ENCODE peak calls at places on chromosomes 1 and 21, in six cellular contexts. P is neural crest cell, M is heart left ventricle, R is fibroblast of the aortic adventitia, L is ovary, U is fibroblast of lung. B is an unnamed sample.

GRCh38 chr21:26544208-26544607 is 28.9 kb downstream of the CYYR1 start:
- DNase-seq in P (no peak), M (no peak), R (no peak), L (no peak), U (no peak), B (no peak)

GRCh38 chr1:76083189-76083588 is 8.6 kb downstream of the ST6GALNAC3 start:
- DNase-seq in P (no peak), M (no peak), R (no peak), L (no peak), U (no peak), B (no peak)

GRCh38 chr1:24705260-24706073 is 39.8 kb upstream of the CLIC4 start:
- DNase-seq in P (peak), M (peak), R (peak), L (peak), U (peak), B (peak)

GRCh38 chr1:221837886-221838285 is 96.0 kb upstream of the DUSP10 start:
- DNase-seq in P (no peak), M (no peak), R (no peak), L (no peak), U (no peak), B (no peak)

GRCh38 chr1:206479164-206480125 is 9.2 kb downstream of the IKBKE start:
- DNase-seq in P (peak), M (peak), R (peak), L (peak), U (peak), B (peak)

GRCh38 chr1:162497723-162498441 is at the start of gene UHMK1:
- DNase-seq in P (peak), M (peak), R (peak), L (peak), U (peak), B (peak)

GRCh38 chr1:181140398-181140797 is 51.9 kb downstream of the IER5 start:
- DNase-seq in P (no peak), M (no peak), R (no peak), L (no peak), U (no peak), B (no peak)

GRCh38 chr1:107740574-107740973 is 224.4 kb downstream of the VAV3 start:
- DNase-seq in P (no peak), M (no peak), R (no peak), L (no peak), U (peak), B (no peak)

GRCh38 chr1:26961826-26962225 is 1.6 kb upstream of the KDF1 start:
- DNase-seq in P (no peak), M (no peak), R (peak), L (no peak), U (peak), B (no peak)

GRCh38 chr1:180231506-180232420 is 1.7 kb downstream of the LHX4 start:
- DNase-seq in P (no peak), M (no peak), R (peak), L (no peak), U (peak), B (peak)

GRCh38 chr1:30321216-30321910 is 402.0 kb downstream of the MATN1 start:
- DNase-seq in P (no peak), M (no peak), R (no peak), L (no peak), U (no peak), B (no peak)

GRCh38 chr21:45336870-45337269 is 49.2 kb upstream of the POFUT2 start:
- DNase-seq in P (no peak), M (peak), R (no peak), L (no peak), U (peak), B (no peak)

GRCh38 chr1:234871710-234872262 is 256.9 kb downstream of the TOMM20 start:
- DNase-seq in P (no peak), M (no peak), R (peak), L (no peak), U (peak), B (no peak)

GRCh38 chr1:221839794-221840395 is 98.0 kb upstream of the DUSP10 start:
- DNase-seq in P (no peak), M (peak), R (peak), L (peak), U (peak), B (peak)

GRCh38 chr1:113905435-113905861 is 322 bp downstream of the DCLRE1B start:
- DNase-seq in P (no peak), M (no peak), R (peak), L (no peak), U (no peak), B (peak)

GRCh38 chr1:1144122-1144842 is 28.4 kb upstream of the C1orf159 start:
- DNase-seq in P (no peak), M (no peak), R (no peak), L (no peak), U (no peak), B (peak)

GRCh38 chr1:228209657-228210056 is 1.8 kb downstream of the OBSCN start:
- DNase-seq in P (no peak), M (no peak), R (no peak), L (no peak), U (no peak), B (no peak)

GRCh38 chr1:16126160-16126559 is 29.7 kb downstream of the EPHA2 start:
- DNase-seq in P (no peak), M (no peak), R (no peak), L (no peak), U (no peak), B (no peak)

GRCh38 chr1:185393821-185394220 is 76.8 kb upstream of the IVNS1ABP start:
- DNase-seq in P (no peak), M (no peak), R (no peak), L (no peak), U (no peak), B (no peak)

GRCh38 chr21:38646213-38646837 is 148.0 kb upstream of the ERG start:
- DNase-seq in P (no peak), M (no peak), R (peak), L (no peak), U (peak), B (no peak)

GRCh38 chr21:43866233-43866632 is 1.2 kb downstream of the AGPAT3 start:
- DNase-seq in P (no peak), M (peak), R (peak), L (peak), U (peak), B (peak)

GRCh38 chr1:220123889-220124288 is 30.0 kb downstream of the IARS2 start:
- DNase-seq in P (peak), M (no peak), R (peak), L (no peak), U (no peak), B (no peak)

GRCh38 chr1:97893844-97894243 is 27.0 kb downstream of the DPYD start:
- DNase-seq in P (no peak), M (no peak), R (no peak), L (no peak), U (peak), B (no peak)

DNA sequence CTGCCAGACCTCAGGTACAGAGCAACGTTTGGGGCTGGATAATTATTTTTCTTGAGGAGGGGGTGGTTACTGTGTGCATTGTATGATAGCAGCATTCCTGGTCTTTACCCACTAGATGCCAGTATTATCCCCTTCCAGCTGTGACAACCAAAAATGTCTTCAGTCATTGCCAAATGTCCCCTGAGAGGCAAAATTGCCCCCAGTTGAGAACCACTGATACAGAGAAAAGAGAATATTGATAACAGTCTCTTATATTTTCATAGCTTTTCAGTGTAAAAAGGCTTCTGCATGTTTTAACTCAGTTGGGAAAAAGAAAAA is 51.8 kb upstream of the SYT14 start:
- DNase-seq in P (no peak), M (no peak), R (no peak), L (no peak), U (no peak), B (no peak)
- TF ChIP-seq CTCF in P (no peak), M (no peak), R (peak), L (no peak), U (peak), B (no peak)

GRCh38 chr1:77416692-77417450 is 135.1 kb downstream of the AK5 start:
- DNase-seq in P (no peak), M (no peak), R (no peak), L (no peak), U (no peak), B (no peak)
- TF ChIP-seq CTCF in P (peak), M (peak), R (peak), L (no peak), U (peak), B (no peak)

GRCh38 chr1:17849216-17849615 is 94.1 kb downstream of the ACTL8 start:
- DNase-seq in P (no peak), M (no peak), R (peak), L (no peak), U (no peak), B (no peak)
- TF ChIP-seq CTCF in P (no peak), M (no peak), R (peak), L (no peak), U (peak), B (no peak)

GRCh38 chr1:209607102-209607794 is 23.7 kb downstream of the CAMK1G start:
- DNase-seq in P (no peak), M (no peak), R (peak), L (no peak), U (peak), B (peak)

GRCh38 chr1:209600541-209600940 is 17.0 kb downstream of the CAMK1G start:
- DNase-seq in P (no peak), M (no peak), R (peak), L (no peak), U (peak), B (no peak)

GRCh38 chr1:209597496-209597895 is 14.0 kb downstream of the CAMK1G start:
- DNase-seq in P (no peak), M (no peak), R (no peak), L (no peak), U (no peak), B (no peak)

GRCh38 chr1:209603877-209604276 is 20.4 kb downstream of the CAMK1G start:
- DNase-seq in P (no peak), M (no peak), R (no peak), L (no peak), U (no peak), B (no peak)

GRCh38 chr1:209601809-209602657 is 18.5 kb downstream of the CAMK1G start:
- DNase-seq in P (peak), M (no peak), R (peak), L (peak), U (peak), B (no peak)
- TF ChIP-seq CTCF in P (peak), M (peak), R (peak), L (peak), U (peak), B (peak)

GRCh38 chr1:202237052-202237451 is 43.5 kb downstream of the LGR6 start:
- DNase-seq in P (peak), M (peak), R (no peak), L (no peak), U (no peak), B (peak)
- TF ChIP-seq CTCF in P (peak), M (peak), R (peak), L (no peak), U (peak), B (peak)

GRCh38 chr1:2412773-2413494 is 570 bp upstream of the PEX10 start:
- DNase-seq in P (no peak), M (no peak), R (peak), L (peak), U (peak), B (peak)
- TF ChIP-seq CTCF in P (no peak), M (no peak), R (peak), L (no peak), U (no peak), B (no peak)